ENCODE peak calls at places on chromosomes 3 and 15, in nine cellular contexts. R is left ventricle myocardium inferior, F is left lung, V is pancreas, L is A549, O is GM06990, N is neural progenitor cell, W is neuronal stem cell, H is right cardiac atrium. G is an unnamed sample.

GRCh38 chr15:71761649-71762048 is 48.7 kb upstream of the NR2E3 start:
- DNase-seq in R (no peak), F (no peak), V (no peak), L (peak; percentile 62), O (no peak), N (no peak), W (no peak), H (peak; percentile 69), G (peak; percentile 14)

GRCh38 chr3:27426926-27427325 is 57.3 kb downstream of the SLC4A7 start:
- DNase-seq in R (no peak), F (no peak), V (no peak), L (no peak), O (no peak), N (no peak), W (no peak), H (no peak), G (no peak)

GRCh38 chr3:23761440-23761896 is 44.3 kb upstream of the UBE2E1 start:
- DNase-seq in R (no peak), F (no peak), V (no peak), L (peak; percentile 71), O (peak; percentile 52), N (peak; percentile 56), W (no peak), H (no peak), G (peak; percentile 38)

GRCh38 chr15:67134577-67135492 is 69.4 kb downstream of the SMAD3 start:
- DNase-seq in R (no peak), F (no peak), V (no peak), L (no peak), O (no peak), N (no peak), W (no peak), H (no peak), G (peak; percentile 42)

GRCh38 chr3:149902498-149903139 is 68.1 kb downstream of the PFN2 start:
- DNase-seq in R (no peak), F (no peak), V (no peak), L (no peak), O (no peak), N (no peak), W (no peak), H (no peak), G (no peak)

GRCh38 chr3:32391643-32392529 is at the start of gene CMTM7:
- DNase-seq in R (peak; percentile 69), F (peak; percentile 95), V (peak; percentile 83), L (peak; percentile 43), O (peak; percentile 50), N (peak; percentile 79), W (peak; percentile 43), H (peak; percentile 90), G (peak; percentile 86)

GRCh38 chr3:102451556-102451955 is 16.7 kb downstream of the ZPLD1 start:
- DNase-seq in R (no peak), F (no peak), V (no peak), L (no peak), O (no peak), N (no peak), W (no peak), H (no peak), G (no peak)

GRCh38 chr15:33242165-33242564 is 47.7 kb upstream of the FMN1 start:
- DNase-seq in R (no peak), F (no peak), V (no peak), L (peak; percentile 49), O (no peak), N (no peak), W (no peak), H (no peak), G (peak; percentile 78)

GRCh38 chr3:64331605-64332004 is 106.3 kb upstream of the PRICKLE2 start:
- DNase-seq in R (no peak), F (no peak), V (no peak), L (no peak), O (no peak), N (no peak), W (no peak), H (no peak), G (no peak)

GRCh38 chr3:8438507-8439079 is 63.0 kb upstream of the LMCD1 start:
- DNase-seq in R (no peak), F (no peak), V (no peak), L (no peak), O (no peak), N (no peak), W (no peak), H (no peak), G (no peak)

GRCh38 chr3:47504113-47504512 is 9.4 kb downstream of the ELP6 start:
- DNase-seq in R (no peak), F (no peak), V (no peak), L (no peak), O (no peak), N (no peak), W (no peak), H (no peak), G (no peak)

GRCh38 chr15:62173215-62173614 is 8.1 kb upstream of the C2CD4B start:
- DNase-seq in R (peak; percentile 51), F (no peak), V (no peak), L (no peak), O (no peak), N (no peak), W (no peak), H (peak; percentile 78), G (peak; percentile 24)

GRCh38 chr3:57709559-57709958 is 16.7 kb upstream of the DENND6A start:
- DNase-seq in R (no peak), F (no peak), V (no peak), L (no peak), O (no peak), N (no peak), W (no peak), H (no peak), G (no peak)

GRCh38 chr15:43204016-43204901 is 16.6 kb downstream of the EPB42 start:
- DNase-seq in R (peak; percentile 36), F (no peak), V (no peak), L (peak; percentile 38), O (no peak), N (peak; percentile 71), W (no peak), H (peak; percentile 82), G (peak; percentile 68)

GRCh38 chr3:97197830-97198229 is 383.4 kb downstream of the EPHA6 start:
- DNase-seq in R (no peak), F (no peak), V (no peak), L (no peak), O (no peak), N (no peak), W (no peak), H (no peak), G (no peak)

DNA sequence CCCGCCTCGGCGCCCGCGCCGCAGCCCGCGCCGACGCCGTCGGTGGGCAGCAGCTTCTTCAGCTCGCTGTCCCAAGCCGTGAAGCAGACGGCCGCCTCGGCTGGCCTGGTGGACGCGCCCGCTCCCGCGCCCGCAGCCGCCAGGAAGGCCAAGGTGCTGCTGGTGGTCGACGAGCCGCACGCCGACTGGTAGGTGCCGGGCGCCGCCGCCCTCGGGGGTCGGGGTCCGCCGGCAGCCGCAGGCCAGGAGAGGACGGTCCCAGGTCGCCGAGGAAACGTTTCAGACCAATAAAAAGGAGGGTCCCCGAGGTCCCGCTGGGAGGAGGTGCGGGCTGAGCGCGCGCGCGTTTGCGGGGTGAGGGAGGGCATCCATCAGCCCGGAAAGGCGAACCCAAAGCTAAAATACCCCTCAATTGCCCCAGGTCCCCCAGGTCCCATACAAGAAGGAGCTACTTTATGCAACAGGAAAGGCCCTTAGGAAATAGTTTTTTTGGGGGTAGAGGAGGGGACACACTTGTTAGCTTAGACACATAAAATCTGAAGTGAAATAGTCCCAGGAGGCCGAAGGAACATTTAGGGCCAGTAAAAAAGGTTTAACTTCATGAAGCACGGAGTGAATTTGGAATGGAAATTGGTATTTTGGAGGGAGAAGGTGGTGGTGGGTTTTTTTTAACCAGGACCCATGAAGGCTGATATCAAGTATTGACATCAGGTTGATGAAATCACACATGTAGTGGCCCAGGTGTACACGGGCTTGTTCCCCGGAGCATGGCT is 739 bp downstream of the SYN2 start:
- DNase-seq in R (no peak), F (peak; percentile 67), V (peak; percentile 69), L (no peak), O (peak; percentile 2), N (no peak), W (peak; percentile 21), H (no peak), G (no peak)
- H3K4me3 ChIP-seq in R (peak overlapping the region; percentile 58), F (peak overlapping the region; percentile 38), V (no peak overlapping the region), L (no peak overlapping the region), O (no peak overlapping the region), N (peak overlapping the region; percentile 81), W (peak overlapping the region; percentile 83), H (peak overlapping the region; percentile 65), G (no peak overlapping the region)

GRCh38 chr3:56202997-56203396 is 265.3 kb downstream of the ERC2 start:
- DNase-seq in R (no peak), F (no peak), V (no peak), L (no peak), O (no peak), N (no peak), W (no peak), H (no peak), G (no peak)
- H3K4me3 ChIP-seq in R (no peak overlapping the region), F (no peak overlapping the region), V (no peak overlapping the region), L (no peak overlapping the region), O (no peak overlapping the region), N (no peak overlapping the region), W (no peak overlapping the region), H (no peak overlapping the region), G (no peak overlapping the region)

GRCh38 chr3:69249001-69249400 is 126.6 kb upstream of the LMOD3 start:
- DNase-seq in R (no peak), F (no peak), V (no peak), L (no peak), O (no peak), N (no peak), W (no peak), H (no peak), G (no peak)
- H3K4me3 ChIP-seq in R (peak overlapping the region; percentile 54), F (no peak overlapping the region), V (peak overlapping the region; percentile 7), L (no peak overlapping the region), O (no peak overlapping the region), N (no peak overlapping the region), W (no peak overlapping the region), H (no peak overlapping the region), G (no peak overlapping the region)

GRCh38 chr3:168581718-168582332 is 486.1 kb upstream of the GOLIM4 start:
- DNase-seq in R (no peak), F (no peak), V (no peak), L (no peak), O (no peak), N (no peak), W (no peak), H (no peak), G (no peak)
- H3K4me3 ChIP-seq in R (no peak overlapping the region), F (no peak overlapping the region), V (no peak overlapping the region), L (no peak overlapping the region), O (no peak overlapping the region), N (no peak overlapping the region), W (no peak overlapping the region), H (no peak overlapping the region), G (no peak overlapping the region)

GRCh38 chr3:125356140-125357026 is 18.7 kb downstream of the ZNF148 start:
- DNase-seq in R (no peak), F (no peak), V (no peak), L (no peak), O (no peak), N (no peak), W (no peak), H (no peak), G (no peak)
- H3K4me3 ChIP-seq in R (peak overlapping the region; percentile 73), F (peak overlapping the region; percentile 47), V (no peak overlapping the region), L (peak overlapping the region; percentile 66), O (peak overlapping the region; percentile 66), N (peak overlapping the region; percentile 35), W (peak overlapping the region; percentile 77), H (peak overlapping the region; percentile 35), G (peak overlapping the region; percentile 55)

DNA sequence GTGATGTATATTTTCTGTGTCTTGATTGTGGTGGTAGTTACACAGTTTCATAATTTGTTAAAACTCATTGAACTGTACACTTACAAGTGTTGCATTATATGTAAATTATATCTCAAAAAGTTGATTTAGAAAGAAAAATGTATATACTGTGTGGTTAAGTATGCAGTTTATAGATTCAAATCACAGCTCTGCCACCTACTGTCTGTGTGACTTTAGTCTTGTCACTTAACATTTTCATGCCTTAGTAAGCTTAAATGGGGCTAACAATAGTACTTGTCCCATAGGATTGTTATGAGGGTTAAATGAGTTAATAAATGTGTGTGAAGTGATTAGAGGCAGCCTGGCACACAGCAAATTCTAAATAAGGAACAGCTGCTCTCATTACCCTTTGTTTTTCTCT is 120.9 kb upstream of the P2RY1 start:
- DNase-seq in R (no peak), F (no peak), V (no peak), L (no peak), O (no peak), N (no peak), W (no peak), H (no peak), G (no peak)
- H3K4me3 ChIP-seq in R (no peak overlapping the region), F (no peak overlapping the region), V (no peak overlapping the region), L (no peak overlapping the region), O (no peak overlapping the region), N (no peak overlapping the region), W (no peak overlapping the region), H (no peak overlapping the region), G (no peak overlapping the region)